ENCODE peak calls at places on chromosomes 3 and 15, in eight cellular contexts. One of them, this sample, is unnamed.
A peak's percentile ranks its signal among the peaks of the same experiment; 100 is the strongest.

GRCh38 chr15:81293728-81294500 is 30.0 kb downstream of the STARD5 start:
- DNase-seq in Karpas-422: peak; percentile 58
- DNase-seq in T-helper 1 cell: peak; percentile 62
- DNase-seq in brain microvascular endothelial cell: no peak
- DNase-seq in iris pigment epithelial cell: no peak
- DNase-seq in fibroblast of the conjunctiva: no peak
- DNase-seq in CD4-positive, alpha-beta T cell: peak; percentile 58
- DNase-seq in GM06990: peak; percentile 89
- DNase-seq in this sample: no peak

GRCh38 chr3:12947504-12948369 is 106.4 kb upstream of the RPL32 start:
- DNase-seq in T-helper 1 cell: no peak
- DNase-seq in iris pigment epithelial cell: peak; percentile 83
- DNase-seq in brain microvascular endothelial cell: peak; percentile 44
- DNase-seq in Karpas-422: no peak
- DNase-seq in GM06990: no peak
- DNase-seq in CD4-positive, alpha-beta T cell: no peak
- DNase-seq in fibroblast of the conjunctiva: no peak
- DNase-seq in this sample: peak; percentile 42

GRCh38 chr15:56211960-56212550 is 31.6 kb downstream of the RFX7 start:
- DNase-seq in GM06990: no peak
- DNase-seq in brain microvascular endothelial cell: no peak
- DNase-seq in Karpas-422: no peak
- DNase-seq in T-helper 1 cell: no peak
- DNase-seq in CD4-positive, alpha-beta T cell: no peak
- DNase-seq in iris pigment epithelial cell: no peak
- DNase-seq in fibroblast of the conjunctiva: no peak
- DNase-seq in this sample: no peak

GRCh38 chr3:61893840-61894566 is 332.6 kb downstream of the PTPRG start:
- DNase-seq in GM06990: no peak
- DNase-seq in Karpas-422: no peak
- DNase-seq in brain microvascular endothelial cell: no peak
- DNase-seq in iris pigment epithelial cell: no peak
- DNase-seq in fibroblast of the conjunctiva: no peak
- DNase-seq in T-helper 1 cell: no peak
- DNase-seq in CD4-positive, alpha-beta T cell: no peak
- DNase-seq in this sample: no peak

GRCh38 chr3:187986514-187986934 is 167.4 kb upstream of the LPP start:
- DNase-seq in CD4-positive, alpha-beta T cell: no peak
- DNase-seq in T-helper 1 cell: no peak
- DNase-seq in fibroblast of the conjunctiva: peak; percentile 36
- DNase-seq in brain microvascular endothelial cell: peak; percentile 96
- DNase-seq in GM06990: no peak
- DNase-seq in iris pigment epithelial cell: peak; percentile 92
- DNase-seq in Karpas-422: peak; percentile 62
- DNase-seq in this sample: no peak

GRCh38 chr3:123764642-123765041 is 119.5 kb downstream of the MYLK start:
- DNase-seq in Karpas-422: no peak
- DNase-seq in fibroblast of the conjunctiva: no peak
- DNase-seq in CD4-positive, alpha-beta T cell: no peak
- DNase-seq in T-helper 1 cell: no peak
- DNase-seq in brain microvascular endothelial cell: no peak
- DNase-seq in iris pigment epithelial cell: no peak
- DNase-seq in GM06990: no peak
- DNase-seq in this sample: no peak

GRCh38 chr3:51588724-51589123 is 50.2 kb downstream of the RAD54L2 start:
- DNase-seq in CD4-positive, alpha-beta T cell: no peak
- DNase-seq in T-helper 1 cell: no peak
- DNase-seq in brain microvascular endothelial cell: no peak
- DNase-seq in fibroblast of the conjunctiva: no peak
- DNase-seq in iris pigment epithelial cell: no peak
- DNase-seq in Karpas-422: no peak
- DNase-seq in GM06990: no peak
- DNase-seq in this sample: no peak

GRCh38 chr3:181610083-181610972 is 101.4 kb upstream of the SOX2 start:
- DNase-seq in T-helper 1 cell: no peak
- DNase-seq in iris pigment epithelial cell: no peak
- DNase-seq in brain microvascular endothelial cell: no peak
- DNase-seq in GM06990: no peak
- DNase-seq in CD4-positive, alpha-beta T cell: no peak
- DNase-seq in fibroblast of the conjunctiva: no peak
- DNase-seq in Karpas-422: no peak
- DNase-seq in this sample: no peak

GRCh38 chr15:22845289-22845900 is 6.9 kb downstream of the NIPA2 start:
- DNase-seq in iris pigment epithelial cell: peak; percentile 64
- DNase-seq in GM06990: no peak
- DNase-seq in T-helper 1 cell: no peak
- DNase-seq in CD4-positive, alpha-beta T cell: no peak
- DNase-seq in brain microvascular endothelial cell: no peak
- DNase-seq in Karpas-422: peak; percentile 44
- DNase-seq in fibroblast of the conjunctiva: no peak
- DNase-seq in this sample: no peak

GRCh38 chr15:85037617-85038016 is 56.0 kb downstream of the PDE8A start:
- DNase-seq in CD4-positive, alpha-beta T cell: no peak
- DNase-seq in fibroblast of the conjunctiva: no peak
- DNase-seq in GM06990: no peak
- DNase-seq in iris pigment epithelial cell: no peak
- DNase-seq in T-helper 1 cell: no peak
- DNase-seq in brain microvascular endothelial cell: no peak
- DNase-seq in Karpas-422: no peak
- DNase-seq in this sample: no peak

This sample was measured in AG09319.